ENCODE peak calls at places on chromosomes 7 and 10, in seven cellular contexts. One of them, this sample, is unnamed.

GRCh38 chr7:46007194-46007593 is 86.1 kb upstream of the IGFBP3 start:
- DNase-seq in astrocyte of the spinal cord: no peak
- DNase-seq in bronchial epithelial cell: no peak
- DNase-seq in tibial artery: no peak
- DNase-seq in fibroblast of lung: no peak
- DNase-seq in endothelial cell of umbilical vein: no peak
- DNase-seq in neural crest cell: no peak
- DNase-seq in this sample: no peak

GRCh38 chr10:397321-398068 is 262.2 kb downstream of the ZMYND11 start:
- DNase-seq in astrocyte of the spinal cord: no peak
- DNase-seq in bronchial epithelial cell: peak; percentile 22
- DNase-seq in tibial artery: no peak
- DNase-seq in fibroblast of lung: no peak
- DNase-seq in endothelial cell of umbilical vein: no peak
- DNase-seq in neural crest cell: no peak
- DNase-seq in this sample: no peak

GRCh38 chr10:366186-366585 is 230.9 kb downstream of the ZMYND11 start:
- DNase-seq in astrocyte of the spinal cord: no peak
- DNase-seq in bronchial epithelial cell: no peak
- DNase-seq in tibial artery: no peak
- DNase-seq in fibroblast of lung: no peak
- DNase-seq in endothelial cell of umbilical vein: no peak
- DNase-seq in neural crest cell: no peak
- DNase-seq in this sample: no peak

GRCh38 chr7:115356139-115356746 is 434.3 kb downstream of the MDFIC start:
- DNase-seq in astrocyte of the spinal cord: peak; percentile 22
- DNase-seq in bronchial epithelial cell: peak; percentile 25
- DNase-seq in tibial artery: no peak
- DNase-seq in fibroblast of lung: peak; percentile 61
- DNase-seq in endothelial cell of umbilical vein: peak; percentile 16
- DNase-seq in neural crest cell: no peak
- DNase-seq in this sample: peak; percentile 8

GRCh38 chr10:9707205-9707604 is 1310.5 kb upstream of the CELF2 start:
- DNase-seq in astrocyte of the spinal cord: no peak
- DNase-seq in bronchial epithelial cell: no peak
- DNase-seq in tibial artery: no peak
- DNase-seq in fibroblast of lung: no peak
- DNase-seq in endothelial cell of umbilical vein: no peak
- DNase-seq in neural crest cell: no peak
- DNase-seq in this sample: no peak

GRCh38 chr10:26858707-26859034 is 2.1 kb downstream of the ABI1 start:
- DNase-seq in astrocyte of the spinal cord: no peak
- DNase-seq in bronchial epithelial cell: peak; percentile 99
- DNase-seq in tibial artery: no peak
- DNase-seq in fibroblast of lung: peak; percentile 11
- DNase-seq in endothelial cell of umbilical vein: no peak
- DNase-seq in neural crest cell: no peak
- DNase-seq in this sample: peak; percentile 83

GRCh38 chr7:44313621-44314031 is 11.8 kb downstream of the CAMK2B start:
- DNase-seq in astrocyte of the spinal cord: no peak
- DNase-seq in bronchial epithelial cell: no peak
- DNase-seq in tibial artery: no peak
- DNase-seq in fibroblast of lung: no peak
- DNase-seq in endothelial cell of umbilical vein: no peak
- DNase-seq in neural crest cell: no peak
- DNase-seq in this sample: no peak

GRCh38 chr7:98423043-98423442 is 22.2 kb upstream of the BAIAP2L1 start:
- DNase-seq in astrocyte of the spinal cord: peak; percentile 19
- DNase-seq in bronchial epithelial cell: peak; percentile 27
- DNase-seq in tibial artery: no peak
- DNase-seq in fibroblast of lung: peak; percentile 20
- DNase-seq in endothelial cell of umbilical vein: no peak
- DNase-seq in neural crest cell: no peak
- DNase-seq in this sample: peak; percentile 23

GRCh38 chr10:92995509-92995908 is 65.1 kb upstream of the CYP26C1 start:
- DNase-seq in astrocyte of the spinal cord: no peak
- DNase-seq in bronchial epithelial cell: no peak
- DNase-seq in tibial artery: no peak
- DNase-seq in fibroblast of lung: no peak
- DNase-seq in endothelial cell of umbilical vein: no peak
- DNase-seq in neural crest cell: no peak
- DNase-seq in this sample: no peak

GRCh38 chr7:129952164-129952652 is 552 bp downstream of the UBE2H start:
- DNase-seq in astrocyte of the spinal cord: peak; percentile 20
- DNase-seq in bronchial epithelial cell: peak; percentile 18
- DNase-seq in tibial artery: peak; percentile 31
- DNase-seq in fibroblast of lung: no peak
- DNase-seq in endothelial cell of umbilical vein: peak; percentile 45
- DNase-seq in neural crest cell: peak; percentile 44
- DNase-seq in this sample: peak; percentile 65

GRCh38 chr10:15045380-15045779 is 1.6 kb downstream of the OLAH start:
- DNase-seq in astrocyte of the spinal cord: no peak
- DNase-seq in bronchial epithelial cell: peak; percentile 59
- DNase-seq in tibial artery: no peak
- DNase-seq in fibroblast of lung: no peak
- DNase-seq in endothelial cell of umbilical vein: no peak
- DNase-seq in neural crest cell: no peak
- DNase-seq in this sample: no peak

GRCh38 chr10:100888957-100889356 is 23.8 kb upstream of the SLF2 start:
- DNase-seq in astrocyte of the spinal cord: no peak
- DNase-seq in bronchial epithelial cell: no peak
- DNase-seq in tibial artery: no peak
- DNase-seq in fibroblast of lung: peak; percentile 30
- DNase-seq in endothelial cell of umbilical vein: no peak
- DNase-seq in neural crest cell: no peak
- DNase-seq in this sample: no peak
- TF ChIP-seq CTCF in astrocyte of the spinal cord: peak; percentile 43
- TF ChIP-seq CTCF in bronchial epithelial cell: peak; percentile 19
- TF ChIP-seq CTCF in tibial artery: no peak
- TF ChIP-seq CTCF in fibroblast of lung: no peak
- TF ChIP-seq CTCF in endothelial cell of umbilical vein: peak; percentile 18
- TF ChIP-seq CTCF in neural crest cell: peak; percentile 43
- TF ChIP-seq CTCF in this sample: peak; percentile 5

GRCh38 chr7:101950450-101951119 is 133.2 kb downstream of the CUX1 start:
- DNase-seq in astrocyte of the spinal cord: peak; percentile 71
- DNase-seq in bronchial epithelial cell: no peak
- DNase-seq in tibial artery: no peak
- DNase-seq in fibroblast of lung: peak; percentile 90
- DNase-seq in endothelial cell of umbilical vein: peak; percentile 62
- DNase-seq in neural crest cell: no peak
- DNase-seq in this sample: peak; percentile 72
- TF ChIP-seq CTCF in astrocyte of the spinal cord: peak; percentile 35
- TF ChIP-seq CTCF in bronchial epithelial cell: no peak
- TF ChIP-seq CTCF in tibial artery: no peak
- TF ChIP-seq CTCF in fibroblast of lung: peak; percentile 28
- TF ChIP-seq CTCF in endothelial cell of umbilical vein: no peak
- TF ChIP-seq CTCF in neural crest cell: peak; percentile 18
- TF ChIP-seq CTCF in this sample: no peak

GRCh38 chr10:25768167-25768566 is 165.9 kb upstream of the MYO3A start:
- DNase-seq in astrocyte of the spinal cord: no peak
- DNase-seq in bronchial epithelial cell: no peak
- DNase-seq in tibial artery: no peak
- DNase-seq in fibroblast of lung: no peak
- DNase-seq in endothelial cell of umbilical vein: no peak
- DNase-seq in neural crest cell: no peak
- DNase-seq in this sample: no peak
- TF ChIP-seq CTCF in astrocyte of the spinal cord: no peak
- TF ChIP-seq CTCF in bronchial epithelial cell: no peak
- TF ChIP-seq CTCF in tibial artery: no peak
- TF ChIP-seq CTCF in fibroblast of lung: no peak
- TF ChIP-seq CTCF in endothelial cell of umbilical vein: no peak
- TF ChIP-seq CTCF in neural crest cell: peak; percentile 31
- TF ChIP-seq CTCF in this sample: peak; percentile 14

GRCh38 chr7:138460649-138461607 is 869 bp downstream of the TRIM24 start:
- DNase-seq in astrocyte of the spinal cord: peak; percentile 50
- DNase-seq in bronchial epithelial cell: no peak
- DNase-seq in tibial artery: peak; percentile 30
- DNase-seq in fibroblast of lung: peak; percentile 36
- DNase-seq in endothelial cell of umbilical vein: peak; percentile 57
- DNase-seq in neural crest cell: peak; percentile 54
- DNase-seq in this sample: peak; percentile 46
- TF ChIP-seq CTCF in astrocyte of the spinal cord: no peak
- TF ChIP-seq CTCF in bronchial epithelial cell: no peak
- TF ChIP-seq CTCF in tibial artery: peak; percentile 10
- TF ChIP-seq CTCF in fibroblast of lung: no peak
- TF ChIP-seq CTCF in endothelial cell of umbilical vein: no peak
- TF ChIP-seq CTCF in neural crest cell: peak; percentile 27
- TF ChIP-seq CTCF in this sample: no peak

DNA sequence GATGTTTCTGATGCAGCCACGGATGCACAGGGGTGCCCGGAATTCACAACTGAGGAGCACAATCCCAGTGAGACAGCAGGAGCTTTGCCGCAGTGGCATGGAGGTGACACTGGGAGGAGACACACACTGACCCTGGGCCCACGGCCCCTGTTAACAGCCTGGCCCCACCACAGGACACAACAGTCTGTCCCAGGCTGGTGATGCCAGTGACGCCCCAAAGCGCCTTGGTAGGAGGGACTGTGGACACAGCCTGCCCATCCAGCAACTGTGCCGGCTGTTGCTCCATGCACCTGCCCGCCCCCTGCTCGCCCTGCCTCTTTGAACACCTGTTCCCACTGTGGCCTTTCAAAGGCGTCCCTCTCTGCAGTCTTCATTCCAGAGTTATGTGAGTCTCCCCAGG is 49.8 kb downstream of the KLF6 start:
- DNase-seq in astrocyte of the spinal cord: no peak
- DNase-seq in bronchial epithelial cell: no peak
- DNase-seq in tibial artery: no peak
- DNase-seq in fibroblast of lung: no peak
- DNase-seq in endothelial cell of umbilical vein: no peak
- DNase-seq in neural crest cell: no peak
- DNase-seq in this sample: no peak
- TF ChIP-seq CTCF in astrocyte of the spinal cord: no peak
- TF ChIP-seq CTCF in bronchial epithelial cell: no peak
- TF ChIP-seq CTCF in tibial artery: no peak
- TF ChIP-seq CTCF in fibroblast of lung: no peak
- TF ChIP-seq CTCF in endothelial cell of umbilical vein: no peak
- TF ChIP-seq CTCF in neural crest cell: no peak
- TF ChIP-seq CTCF in this sample: no peak

GRCh38 chr10:7826971-7827370 is 8.7 kb downstream of the TAF3 start:
- DNase-seq in astrocyte of the spinal cord: peak; percentile 61
- DNase-seq in bronchial epithelial cell: peak; percentile 30
- DNase-seq in tibial artery: no peak
- DNase-seq in fibroblast of lung: peak; percentile 34
- DNase-seq in endothelial cell of umbilical vein: no peak
- DNase-seq in neural crest cell: no peak
- DNase-seq in this sample: peak; percentile 35
- TF ChIP-seq CTCF in astrocyte of the spinal cord: peak; percentile 43
- TF ChIP-seq CTCF in bronchial epithelial cell: no peak
- TF ChIP-seq CTCF in tibial artery: no peak
- TF ChIP-seq CTCF in fibroblast of lung: no peak
- TF ChIP-seq CTCF in endothelial cell of umbilical vein: no peak
- TF ChIP-seq CTCF in neural crest cell: no peak
- TF ChIP-seq CTCF in this sample: no peak

DNA sequence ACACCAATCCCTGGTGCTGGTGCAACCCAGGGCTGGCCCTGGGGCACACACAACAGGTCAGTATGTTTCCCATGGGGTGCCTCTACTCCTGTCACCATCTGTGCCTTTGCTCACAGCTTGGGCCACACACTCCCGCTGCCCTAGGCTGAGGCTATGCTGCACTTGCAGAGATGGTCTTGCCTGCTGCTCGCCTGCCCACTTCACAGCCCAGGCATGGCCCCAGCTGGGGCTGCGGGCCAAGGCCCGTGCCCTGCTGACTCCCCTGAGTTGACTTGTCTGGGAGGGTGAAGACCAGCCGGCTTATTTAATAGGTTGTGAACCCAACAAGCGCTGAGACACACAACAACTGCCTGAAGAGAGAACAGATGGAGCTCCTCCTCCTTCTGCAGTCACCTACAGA is 184.1 kb downstream of the ZNF33B start:
- DNase-seq in astrocyte of the spinal cord: no peak
- DNase-seq in bronchial epithelial cell: no peak
- DNase-seq in tibial artery: no peak
- DNase-seq in fibroblast of lung: no peak
- DNase-seq in endothelial cell of umbilical vein: no peak
- DNase-seq in neural crest cell: no peak
- DNase-seq in this sample: no peak
- TF ChIP-seq CTCF in astrocyte of the spinal cord: no peak
- TF ChIP-seq CTCF in bronchial epithelial cell: no peak
- TF ChIP-seq CTCF in tibial artery: no peak
- TF ChIP-seq CTCF in fibroblast of lung: no peak
- TF ChIP-seq CTCF in endothelial cell of umbilical vein: no peak
- TF ChIP-seq CTCF in neural crest cell: no peak
- TF ChIP-seq CTCF in this sample: no peak

GRCh38 chr7:146115665-146116451 is 743 bp upstream of the CNTNAP2 start:
- DNase-seq in astrocyte of the spinal cord: peak; percentile 61
- DNase-seq in bronchial epithelial cell: peak; percentile 2
- DNase-seq in tibial artery: no peak
- DNase-seq in fibroblast of lung: peak; percentile 67
- DNase-seq in endothelial cell of umbilical vein: peak; percentile 1
- DNase-seq in neural crest cell: peak; percentile 92
- DNase-seq in this sample: no peak
- TF ChIP-seq CTCF in astrocyte of the spinal cord: no peak
- TF ChIP-seq CTCF in bronchial epithelial cell: no peak
- TF ChIP-seq CTCF in tibial artery: no peak
- TF ChIP-seq CTCF in fibroblast of lung: no peak
- TF ChIP-seq CTCF in endothelial cell of umbilical vein: no peak
- TF ChIP-seq CTCF in neural crest cell: peak; percentile 23
- TF ChIP-seq CTCF in this sample: no peak

DNA sequence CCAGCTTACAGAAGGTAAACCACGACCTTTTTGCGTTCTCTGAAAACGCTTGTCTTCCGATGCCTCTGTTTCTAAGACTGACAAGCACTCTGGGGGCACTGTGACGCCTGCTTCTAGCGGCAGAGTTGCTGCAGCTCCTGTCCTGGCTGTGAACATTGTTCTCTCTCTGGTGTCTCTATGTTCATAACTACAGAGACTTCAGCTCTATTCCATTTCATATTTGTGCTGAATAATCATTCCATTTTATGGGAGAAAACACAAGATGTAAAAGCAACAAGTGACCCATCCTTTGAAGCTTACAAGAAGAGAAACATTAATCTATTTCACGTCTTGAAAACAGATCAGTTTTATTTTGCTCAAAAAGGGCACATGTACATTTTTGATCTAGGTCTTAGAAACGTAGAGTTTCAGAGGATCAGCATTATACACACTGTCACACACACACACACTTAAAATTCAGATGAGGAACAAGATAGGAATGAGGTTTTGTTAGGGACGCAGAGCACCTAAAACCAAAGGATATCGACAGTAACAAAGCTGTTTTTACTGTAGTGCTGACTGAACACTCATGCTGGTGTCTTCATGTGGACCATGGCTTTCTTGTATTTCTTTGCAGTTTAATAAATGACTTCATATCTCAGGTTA is 3.0 kb downstream of the IKZF1 start:
- DNase-seq in astrocyte of the spinal cord: no peak
- DNase-seq in bronchial epithelial cell: no peak
- DNase-seq in tibial artery: no peak
- DNase-seq in fibroblast of lung: no peak
- DNase-seq in endothelial cell of umbilical vein: no peak
- DNase-seq in neural crest cell: no peak
- DNase-seq in this sample: no peak
- TF ChIP-seq CTCF in astrocyte of the spinal cord: no peak
- TF ChIP-seq CTCF in bronchial epithelial cell: no peak
- TF ChIP-seq CTCF in tibial artery: no peak
- TF ChIP-seq CTCF in fibroblast of lung: no peak
- TF ChIP-seq CTCF in endothelial cell of umbilical vein: no peak
- TF ChIP-seq CTCF in neural crest cell: no peak
- TF ChIP-seq CTCF in this sample: no peak

This sample was measured in MCF 10A.